ENCODE peak calls at places on chromosome 4, in four cellular contexts. One of them, this sample, is unnamed.

GRCh38 chr4:138241281-138242075 is 671 bp downstream of the SLC7A11 start:
- DNase-seq in HEK293T: peak
- DNase-seq in HepG2: no peak
- DNase-seq in K562: peak
- DNase-seq in this sample: no peak

GRCh38 chr4:15882675-15883086 is 55.9 kb downstream of the FGFBP1 start:
- DNase-seq in HEK293T: peak
- DNase-seq in K562: peak
- DNase-seq in HepG2: peak
- DNase-seq in this sample: peak

GRCh38 chr4:52574036-52574435 is 85.1 kb downstream of the USP46 start:
- DNase-seq in HEK293T: no peak
- DNase-seq in K562: no peak
- DNase-seq in HepG2: no peak
- DNase-seq in this sample: no peak

GRCh38 chr4:153265311-153266047 is 61.2 kb downstream of the TRIM2 start:
- DNase-seq in HepG2: no peak
- DNase-seq in HEK293T: no peak
- DNase-seq in K562: no peak
- DNase-seq in this sample: no peak

GRCh38 chr4:40573593-40574311 is 55.9 kb downstream of the RBM47 start:
- DNase-seq in HEK293T: no peak
- DNase-seq in K562: no peak
- DNase-seq in HepG2: no peak
- DNase-seq in this sample: peak

GRCh38 chr4:41329361-41329760 is 72.6 kb downstream of the UCHL1 start:
- DNase-seq in HepG2: no peak
- DNase-seq in HEK293T: no peak
- DNase-seq in K562: no peak
- DNase-seq in this sample: no peak

GRCh38 chr4:129336457-129336856 is 240.5 kb downstream of the C4orf33 start:
- DNase-seq in HEK293T: no peak
- DNase-seq in K562: no peak
- DNase-seq in HepG2: no peak
- DNase-seq in this sample: no peak

GRCh38 chr4:144174401-144175067 is 34.0 kb upstream of the GYPA start:
- DNase-seq in HepG2: peak
- DNase-seq in K562: peak
- DNase-seq in HEK293T: peak
- DNase-seq in this sample: peak

GRCh38 chr4:77176606-77177005 is 19.6 kb downstream of the CCNG2 start:
- DNase-seq in HEK293T: no peak
- DNase-seq in HepG2: no peak
- DNase-seq in K562: no peak
- DNase-seq in this sample: no peak

GRCh38 chr4:147984778-147985138 is 252.9 kb downstream of the ARHGAP10 start:
- DNase-seq in K562: no peak
- DNase-seq in HepG2: no peak
- DNase-seq in HEK293T: no peak
- DNase-seq in this sample: no peak

GRCh38 chr4:175560628-175561027 is 251.4 kb downstream of the GPM6A start:
- DNase-seq in K562: no peak
- DNase-seq in HepG2: no peak
- DNase-seq in HEK293T: peak
- DNase-seq in this sample: no peak

GRCh38 chr4:186241616-186242015 is 14.3 kb downstream of the KLKB1 start:
- DNase-seq in K562: no peak
- DNase-seq in HepG2: no peak
- DNase-seq in HEK293T: no peak
- DNase-seq in this sample: no peak

GRCh38 chr4:87679449-87680169 is 29.5 kb downstream of the DMP1 start:
- DNase-seq in HepG2: peak
- DNase-seq in K562: peak
- DNase-seq in HEK293T: peak
- DNase-seq in this sample: peak

GRCh38 chr4:171583790-171584189 is 229.4 kb upstream of the GALNTL6 start:
- DNase-seq in HEK293T: no peak
- DNase-seq in HepG2: no peak
- DNase-seq in K562: no peak
- DNase-seq in this sample: no peak

GRCh38 chr4:24781999-24782745 is 13.2 kb upstream of the SOD3 start:
- DNase-seq in HEK293T: no peak
- DNase-seq in K562: no peak
- DNase-seq in HepG2: no peak
- DNase-seq in this sample: no peak

GRCh38 chr4:112231779-112232713 is at the start of gene AP1AR:
- DNase-seq in HepG2: peak
- DNase-seq in HEK293T: peak
- DNase-seq in K562: peak
- DNase-seq in this sample: peak

GRCh38 chr4:18105023-18106011 is 83.8 kb upstream of the LCORL start:
- DNase-seq in HEK293T: no peak
- DNase-seq in K562: no peak
- DNase-seq in HepG2: no peak
- DNase-seq in this sample: peak

GRCh38 chr4:13509442-13509841 is 25.3 kb upstream of the RAB28 start:
- DNase-seq in K562: no peak
- DNase-seq in HepG2: no peak
- DNase-seq in HEK293T: no peak
- DNase-seq in this sample: no peak

GRCh38 chr4:141652161-141652778 is 15.9 kb downstream of the IL15 start:
- DNase-seq in K562: no peak
- DNase-seq in HEK293T: peak
- DNase-seq in HepG2: no peak
- DNase-seq in this sample: no peak

GRCh38 chr4:123545569-123546122 is 149.1 kb downstream of the SPRY1 start:
- DNase-seq in HepG2: peak
- DNase-seq in HEK293T: no peak
- DNase-seq in K562: no peak
- DNase-seq in this sample: no peak

GRCh38 chr4:5224340-5224739 is 173.1 kb downstream of the STK32B start:
- DNase-seq in HEK293T: no peak
- DNase-seq in HepG2: no peak
- DNase-seq in K562: no peak
- DNase-seq in this sample: no peak

GRCh38 chr4:43987331-43987944 is 461.2 kb downstream of the KCTD8 start:
- DNase-seq in HEK293T: no peak
- DNase-seq in HepG2: no peak
- DNase-seq in K562: no peak
- DNase-seq in this sample: no peak

GRCh38 chr4:66059131-66059530 is 388.8 kb upstream of the EPHA5 start:
- DNase-seq in HepG2: no peak
- DNase-seq in HEK293T: no peak
- DNase-seq in K562: no peak
- DNase-seq in this sample: no peak

GRCh38 chr4:151417164-151417571 is 8.2 kb downstream of the FHIP1A start:
- DNase-seq in HEK293T: no peak
- DNase-seq in HepG2: peak
- DNase-seq in K562: no peak
- DNase-seq in this sample: no peak

GRCh38 chr4:179596621-179597020 is 2154.4 kb upstream of the AGA start:
- DNase-seq in HepG2: no peak
- DNase-seq in K562: no peak
- DNase-seq in HEK293T: no peak
- DNase-seq in this sample: no peak

GRCh38 chr4:1686440-1687036 is 2.4 kb upstream of the FAM53A start:
- DNase-seq in HEK293T: no peak
- DNase-seq in K562: no peak
- DNase-seq in HepG2: no peak
- DNase-seq in this sample: no peak
- TF ChIP-seq FOXK2 in HEK293T: no peak
- TF ChIP-seq FOXK2 in K562: no peak
- TF ChIP-seq FOXK2 in HepG2: no peak
- TF ChIP-seq FOXK2 in this sample: no peak

GRCh38 chr4:37365888-37366287 is 121.3 kb downstream of the NWD2 start:
- DNase-seq in K562: peak
- DNase-seq in HepG2: no peak
- DNase-seq in HEK293T: no peak
- DNase-seq in this sample: no peak
- TF ChIP-seq FOXK2 in K562: no peak
- TF ChIP-seq FOXK2 in HepG2: no peak
- TF ChIP-seq FOXK2 in HEK293T: no peak
- TF ChIP-seq FOXK2 in this sample: no peak

DNA sequence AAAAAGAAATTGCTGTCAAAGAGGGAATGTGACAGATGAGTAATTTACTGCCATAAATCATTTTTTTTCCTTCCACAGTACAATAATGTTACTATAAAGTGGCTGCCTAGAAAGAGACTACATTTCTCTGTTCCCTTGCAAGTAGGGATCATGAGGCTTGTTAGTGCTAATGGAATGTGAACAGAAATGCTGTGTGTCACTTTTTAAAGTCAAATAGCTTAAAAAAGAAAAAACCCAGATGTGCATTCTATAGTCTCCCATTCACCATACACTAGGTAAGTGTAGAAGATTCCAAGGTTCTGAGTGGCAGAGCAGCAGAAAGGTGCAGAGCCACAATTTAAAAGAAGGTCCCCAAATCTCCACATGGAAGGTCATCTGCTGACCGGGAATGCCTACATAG is 328.4 kb downstream of the CAMK2D start:
- DNase-seq in HEK293T: no peak
- DNase-seq in HepG2: no peak
- DNase-seq in K562: no peak
- DNase-seq in this sample: no peak
- TF ChIP-seq FOXK2 in HEK293T: no peak
- TF ChIP-seq FOXK2 in HepG2: no peak
- TF ChIP-seq FOXK2 in K562: no peak
- TF ChIP-seq FOXK2 in this sample: no peak

DNA sequence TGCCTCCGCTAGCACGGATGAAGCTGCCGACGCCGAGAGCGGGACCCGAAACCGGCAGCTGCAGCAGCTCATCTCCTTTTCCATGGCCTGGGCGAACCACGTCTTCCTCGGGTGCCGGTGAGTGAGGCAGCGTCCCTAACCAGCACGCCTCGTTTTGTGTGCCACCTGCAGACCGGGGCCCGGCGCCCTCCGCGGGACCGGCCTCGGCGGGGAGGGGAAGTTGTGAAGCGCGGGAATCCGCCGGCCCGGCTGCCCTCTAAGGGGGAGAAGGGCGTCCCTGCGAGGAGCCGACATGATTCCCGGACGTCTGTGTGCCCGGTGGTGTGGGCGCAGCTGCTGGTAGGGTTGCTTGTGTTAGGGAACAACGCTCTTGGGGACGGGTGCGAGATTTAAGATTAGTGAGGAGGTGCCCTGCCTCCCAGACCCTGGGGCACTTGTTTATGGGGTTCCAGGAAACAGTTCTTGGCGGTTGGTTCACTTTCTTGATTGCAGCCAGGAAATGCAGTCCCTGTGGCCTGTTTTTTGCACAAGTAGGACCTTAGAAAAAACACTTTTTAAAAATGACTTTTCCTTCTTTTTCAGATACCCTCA is 612 bp downstream of the CDKN2AIP start:
- DNase-seq in HepG2: no peak
- DNase-seq in K562: peak
- DNase-seq in HEK293T: peak
- DNase-seq in this sample: no peak
- TF ChIP-seq FOXK2 in HepG2: no peak
- TF ChIP-seq FOXK2 in K562: no peak
- TF ChIP-seq FOXK2 in HEK293T: no peak
- TF ChIP-seq FOXK2 in this sample: no peak

GRCh38 chr4:159235779-159236368 is 133.0 kb downstream of the RAPGEF2 start:
- DNase-seq in HepG2: peak
- DNase-seq in K562: no peak
- DNase-seq in HEK293T: no peak
- DNase-seq in this sample: no peak
- TF ChIP-seq FOXK2 in HepG2: no peak
- TF ChIP-seq FOXK2 in K562: no peak
- TF ChIP-seq FOXK2 in HEK293T: no peak
- TF ChIP-seq FOXK2 in this sample: no peak

DNA sequence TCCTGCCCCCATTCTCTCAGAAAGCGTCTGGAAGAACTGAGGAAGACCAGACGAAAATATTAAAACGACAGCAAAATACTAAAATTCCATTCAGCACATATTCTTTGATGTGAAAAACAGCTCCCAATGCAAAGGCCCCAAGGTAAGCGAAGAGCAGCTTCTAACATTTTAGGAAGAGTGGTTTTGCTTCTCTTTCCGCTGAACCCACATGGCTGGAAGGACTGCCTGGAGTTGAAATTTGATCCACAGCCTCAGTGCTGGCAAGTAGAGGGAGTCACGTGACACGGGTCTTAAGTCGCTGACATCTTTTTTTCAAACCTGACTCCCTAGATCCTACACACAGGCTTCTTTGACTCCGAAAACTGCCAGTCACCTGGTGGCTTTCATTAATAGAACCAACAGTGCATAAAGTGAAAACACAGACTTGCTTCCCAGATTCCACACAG is at the start of gene FAM13A:
- DNase-seq in HEK293T: peak
- DNase-seq in K562: peak
- DNase-seq in HepG2: peak
- DNase-seq in this sample: peak
- TF ChIP-seq FOXK2 in HEK293T: no peak
- TF ChIP-seq FOXK2 in K562: peak
- TF ChIP-seq FOXK2 in HepG2: no peak
- TF ChIP-seq FOXK2 in this sample: no peak

DNA sequence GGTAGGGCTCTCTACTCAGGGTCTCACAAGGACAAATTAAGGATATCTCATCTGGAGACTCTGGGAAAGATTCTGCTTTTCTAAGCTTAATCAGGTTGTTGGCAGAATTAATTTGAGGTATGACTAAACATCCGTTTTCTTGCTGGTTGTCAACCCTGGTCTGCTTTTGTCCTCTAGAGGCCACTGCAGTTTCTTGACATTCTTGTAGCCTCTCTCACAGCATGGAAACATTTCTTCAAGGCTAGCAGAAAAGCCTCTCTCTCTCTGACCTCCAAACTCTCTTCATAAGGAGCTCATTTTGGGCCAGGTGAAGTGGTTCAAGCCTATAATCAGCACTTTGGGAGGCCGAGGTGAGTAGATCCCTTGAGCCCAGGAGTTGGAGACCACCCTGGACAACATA is 749.5 kb upstream of the PCDH7 start:
- DNase-seq in HepG2: no peak
- DNase-seq in K562: no peak
- DNase-seq in HEK293T: peak
- DNase-seq in this sample: no peak
- TF ChIP-seq FOXK2 in HepG2: no peak
- TF ChIP-seq FOXK2 in K562: no peak
- TF ChIP-seq FOXK2 in HEK293T: no peak
- TF ChIP-seq FOXK2 in this sample: no peak